ENCODE peak calls at places on chromosomes 2 and 18, in seven cellular contexts. J is K562, U is MM.1S, G is mammary epithelial cell, R is endothelial cell of umbilical vein, B is neural progenitor cell, T is fibroblast of lung. S is an unnamed sample.

GRCh38 chr2:157662401-157662800 is 33.7 kb upstream of the ACVR1C start:
- DNase-seq in R (peak), J (no peak), U (no peak), G (peak), B (no peak), T (peak), S (no peak)

GRCh38 chr2:101340141-101340541 is 31.6 kb upstream of the RNF149 start:
- DNase-seq in U (no peak), G (no peak), J (no peak), B (peak), R (no peak), T (peak), S (peak)

GRCh38 chr2:66596229-66596628 is 161.3 kb downstream of the MEIS1 start:
- DNase-seq in J (no peak), G (peak), U (no peak), B (peak), R (no peak), T (peak), S (peak)

GRCh38 chr18:12041561-12041960 is 52.1 kb upstream of the ANKRD62 start:
- DNase-seq in T (peak), U (no peak), R (no peak), G (peak), J (no peak), B (no peak), S (peak)

GRCh38 chr2:13537771-13538349 is 821.1 kb downstream of the TRIB2 start:
- DNase-seq in B (no peak), G (no peak), R (no peak), J (no peak), T (no peak), U (no peak), S (no peak)

GRCh38 chr2:113057127-113057526 is 1.9 kb upstream of the IL36RN start:
- DNase-seq in U (no peak), R (no peak), G (no peak), J (no peak), T (no peak), B (no peak), S (no peak)

GRCh38 chr18:7872569-7872968 is 305.5 kb downstream of the PTPRM start:
- DNase-seq in G (peak), B (no peak), R (peak), J (no peak), T (peak), U (no peak), S (peak)

GRCh38 chr2:157367704-157368103 is 42.1 kb upstream of the ERMN start:
- DNase-seq in B (no peak), U (no peak), T (no peak), J (no peak), G (no peak), R (no peak), S (no peak)

GRCh38 chr18:63578357-63578958 is 8.7 kb upstream of the SERPINB13 start:
- DNase-seq in U (peak), J (peak), R (peak), G (no peak), T (peak), B (peak), S (no peak)

GRCh38 chr2:3759331-3759730 is 56.0 kb downstream of the DCDC2C start:
- DNase-seq in U (no peak), B (no peak), R (no peak), G (no peak), J (no peak), T (no peak), S (no peak)

GRCh38 chr2:3761328-3761727 is 58.0 kb downstream of the DCDC2C start:
- DNase-seq in J (no peak), G (no peak), B (no peak), T (no peak), U (no peak), R (no peak), S (no peak)

GRCh38 chr2:3762771-3763447 is 59.5 kb downstream of the DCDC2C start:
- DNase-seq in J (no peak), U (no peak), B (no peak), R (no peak), G (no peak), T (no peak), S (no peak)

GRCh38 chr2:3758906-3759305 is 55.5 kb downstream of the DCDC2C start:
- DNase-seq in J (no peak), T (no peak), U (no peak), G (no peak), B (no peak), R (no peak), S (no peak)

GRCh38 chr2:3759766-3760165 is 56.4 kb downstream of the DCDC2C start:
- DNase-seq in T (no peak), U (no peak), J (no peak), R (no peak), B (no peak), G (no peak), S (no peak)
- H2AFZ ChIP-seq in T (no peak), U (no peak), J (no peak), R (no peak), B (no peak), G (no peak), S (no peak)

DNA sequence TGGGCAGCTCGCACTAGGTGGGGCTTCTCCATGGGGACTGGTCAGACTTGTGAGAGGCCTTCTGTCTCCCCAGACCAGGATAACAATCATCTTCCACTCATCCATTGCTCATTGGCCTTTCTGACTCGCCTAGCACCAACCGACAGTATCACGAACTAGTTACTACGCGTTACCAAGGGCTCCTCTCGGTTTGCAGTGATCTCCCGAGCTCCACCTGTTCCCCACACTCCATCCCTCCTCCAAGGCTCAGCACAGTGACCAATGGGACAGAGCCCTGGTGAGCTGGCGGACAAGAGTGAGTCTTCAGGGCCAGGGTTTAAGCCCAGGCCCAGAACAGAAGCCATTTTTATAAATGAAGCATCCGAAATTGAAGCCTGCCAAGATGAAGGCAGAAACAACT is 42.8 kb upstream of the SMAD7 start:
- DNase-seq in B (no peak), G (peak), T (no peak), R (no peak), U (no peak), J (no peak), S (peak)
- H2AFZ ChIP-seq in B (no peak), G (no peak), T (no peak), R (no peak), U (no peak), J (no peak), S (no peak)

DNA sequence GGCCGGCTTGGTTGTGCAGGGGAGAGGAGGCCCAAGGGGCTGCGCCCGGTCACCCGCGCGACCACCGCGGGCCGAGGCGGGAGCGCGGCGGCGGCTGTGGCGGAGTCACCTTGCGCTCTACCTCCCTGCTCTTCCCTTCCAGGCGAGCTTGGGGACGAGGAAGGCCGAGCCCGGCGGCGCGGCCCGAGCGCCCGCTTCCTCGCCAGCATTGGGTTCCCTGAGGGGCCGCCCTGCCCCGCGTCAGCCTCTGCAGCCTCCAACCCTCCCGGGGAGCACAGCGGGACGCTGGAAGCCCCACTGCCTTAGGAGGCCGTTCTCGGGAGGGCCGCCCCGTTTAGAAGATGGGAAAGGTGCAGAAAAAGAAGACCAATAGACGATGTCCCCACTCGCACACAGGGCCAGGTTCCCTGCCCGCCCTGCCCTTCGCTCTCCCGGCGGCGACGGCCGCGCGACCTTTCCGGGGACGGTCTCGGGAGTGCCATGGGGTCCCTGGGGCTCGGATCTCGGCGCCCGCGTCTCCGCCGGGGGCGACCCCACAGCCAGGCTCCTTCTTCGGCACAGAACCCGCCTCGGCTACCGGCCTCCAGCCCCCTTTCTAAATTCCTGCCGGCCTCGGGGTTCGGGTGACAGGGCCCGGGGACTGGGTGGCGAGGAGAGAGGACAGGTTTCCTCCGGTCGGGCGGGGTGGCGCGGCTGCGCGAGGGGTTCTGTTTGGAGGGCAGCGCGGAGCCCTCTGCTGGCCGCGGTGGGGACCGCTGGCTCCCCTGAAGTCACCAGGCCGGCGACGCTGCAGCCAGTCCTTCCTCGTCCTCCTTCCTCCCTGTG is 85.5 kb downstream of the HS6ST1 start:
- DNase-seq in T (peak), B (peak), G (peak), J (peak), R (peak), U (peak), S (peak)
- H2AFZ ChIP-seq in T (peak), B (peak), G (peak), J (peak), R (peak), U (peak), S (peak)

DNA sequence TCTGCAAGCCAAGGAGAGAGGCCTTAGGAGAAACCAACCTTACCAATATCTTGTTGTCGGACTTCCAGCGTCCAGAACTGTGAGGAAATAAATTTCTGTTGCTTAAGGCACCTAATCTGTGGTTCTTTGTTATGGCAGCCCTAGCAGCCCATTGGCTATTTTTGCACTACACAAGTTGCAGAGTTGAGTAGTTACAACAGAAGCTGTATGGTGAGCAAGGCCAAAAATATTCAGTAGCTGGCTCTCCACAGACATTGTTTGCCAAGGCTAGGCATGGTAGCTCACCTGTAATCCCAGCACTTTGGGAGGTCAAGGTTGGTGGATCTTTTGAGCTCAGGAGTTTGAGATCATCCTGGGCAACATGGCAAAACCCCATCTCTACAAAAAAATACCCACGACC is 27.1 kb upstream of the SCYGR1 start:
- DNase-seq in G (peak), J (no peak), B (no peak), T (peak), U (no peak), R (no peak), S (peak)
- H2AFZ ChIP-seq in G (peak), J (peak), B (no peak), T (peak), U (no peak), R (peak), S (peak)

GRCh38 chr2:216666461-216667233 is 28.7 kb downstream of the IGFBP5 start:
- DNase-seq in G (peak), R (peak), J (peak), U (peak), B (peak), T (peak), S (peak)
- H2AFZ ChIP-seq in G (no peak), R (no peak), J (no peak), U (no peak), B (no peak), T (no peak), S (no peak)

GRCh38 chr18:57040175-57040574 is 106.7 kb upstream of the BOD1L2 start:
- DNase-seq in J (no peak), B (no peak), R (no peak), G (no peak), U (no peak), T (no peak), S (no peak)
- H2AFZ ChIP-seq in J (no peak), B (no peak), R (no peak), G (no peak), U (no peak), T (no peak), S (no peak)